ENCODE peak calls at places on chromosomes 1 and 21, in ten cellular contexts. S is activated naive CD8-positive, alpha-beta T cell treated with anti-CD3 and anti-CD28 coated beads for 36 hours; B is anterior cingulate cortex; F is adrenal gland; T is NCI-H1092; K is T-cell; Q is astrocyte of the cerebellum; W is stimulated activated CD4-positive, alpha-beta T cell treated with anti-CD3 and anti-CD28 coated beads, TNF-alpha, amount 100 ng/mL, for 24 hours; L is EL; P is COR-L47. C is an unnamed sample.

GRCh38 chr1:54377040-54377691 is 29.0 kb downstream of the SSBP3 start:
- DNase-seq in P (no peak), L (peak; percentile 29), T (no peak), Q (no peak), F (peak; percentile 84), W (no peak), S (no peak), K (no peak), B (no peak), C (no peak)

GRCh38 chr21:42321845-42322244 is 6.6 kb upstream of the TFF3 start:
- DNase-seq in L (no peak), P (no peak), W (no peak), B (no peak), K (no peak), F (no peak), Q (no peak), T (no peak), S (no peak), C (no peak)

GRCh38 chr1:151158751-151159251 is 2.4 kb downstream of the TNFAIP8L2 start:
- DNase-seq in T (no peak), F (no peak), W (no peak), S (peak; percentile 28), K (no peak), Q (no peak), B (no peak), P (no peak), L (no peak), C (no peak)

GRCh38 chr1:201423655-201424610 is 2.4 kb upstream of the TNNI1 start:
- DNase-seq in T (no peak), B (no peak), Q (no peak), K (no peak), W (no peak), F (no peak), S (no peak), P (no peak), L (no peak), C (no peak)

GRCh38 chr1:17507916-17508315 is 31.6 kb upstream of the ARHGEF10L start:
- DNase-seq in K (no peak), S (no peak), Q (no peak), T (no peak), B (no peak), P (no peak), W (no peak), L (no peak), F (no peak), C (no peak)

GRCh38 chr1:29122987-29123870 is 474 bp downstream of the TMEM200B start:
- DNase-seq in P (no peak), S (peak; percentile 43), W (no peak), T (no peak), B (no peak), L (peak; percentile 49), Q (no peak), K (no peak), F (peak; percentile 31), C (no peak)

GRCh38 chr1:156476501-156477298 is 23.9 kb downstream of the MEF2D start:
- DNase-seq in L (peak; percentile 81), W (peak; percentile 49), F (no peak), P (no peak), S (peak; percentile 33), K (no peak), T (no peak), B (no peak), Q (peak; percentile 49), C (no peak)

GRCh38 chr1:23122023-23122738 is 46.5 kb downstream of the LUZP1 start:
- DNase-seq in L (peak; percentile 43), W (no peak), F (peak; percentile 36), T (no peak), K (no peak), S (no peak), Q (peak; percentile 50), P (no peak), B (no peak), C (no peak)

GRCh38 chr1:53043271-53043670 is 18.7 kb upstream of the PODN start:
- DNase-seq in B (no peak), P (no peak), W (no peak), Q (no peak), F (no peak), S (no peak), L (peak; percentile 68), T (no peak), K (no peak), C (no peak)

GRCh38 chr1:51214615-51215131 is 21.4 kb upstream of the RNF11 start:
- DNase-seq in P (no peak), L (peak; percentile 81), K (no peak), B (no peak), Q (no peak), W (no peak), S (no peak), T (no peak), F (no peak), C (no peak)

GRCh38 chr1:219876798-219877209 is 51.6 kb downstream of the SLC30A10 start:
- DNase-seq in F (no peak), S (no peak), W (no peak), T (no peak), L (peak; percentile 6), B (no peak), P (no peak), K (no peak), Q (no peak), C (no peak)

GRCh38 chr1:241716915-241717651 is 65.0 kb downstream of the WDR64 start:
- DNase-seq in Q (no peak), W (peak; percentile 6), P (no peak), S (peak; percentile 22), K (no peak), F (no peak), L (peak; percentile 55), T (no peak), B (no peak), C (no peak)

GRCh38 chr21:38637161-38637560 is 138.9 kb upstream of the ERG start:
- DNase-seq in T (no peak), W (no peak), F (no peak), P (no peak), L (no peak), K (no peak), Q (no peak), B (no peak), S (no peak), C (no peak)

GRCh38 chr1:62317021-62317768 is 2.0 kb downstream of the KANK4 start:
- DNase-seq in F (no peak), P (no peak), W (no peak), B (no peak), L (no peak), T (no peak), K (no peak), S (no peak), Q (no peak), C (no peak)

GRCh38 chr1:85297855-85298629 is 21.6 kb upstream of the BCL10 start:
- DNase-seq in K (peak; percentile 43), Q (peak; percentile 99), B (no peak), F (peak; percentile 62), S (peak; percentile 82), P (peak; percentile 80), L (peak; percentile 99), W (peak; percentile 72), T (peak; percentile 41), C (no peak)

GRCh38 chr1:224168859-224169380 is 14.1 kb upstream of the DEGS1 start:
- DNase-seq in K (no peak), L (peak; percentile 77), W (no peak), P (no peak), S (peak; percentile 17), Q (peak; percentile 98), F (peak; percentile 16), B (no peak), T (no peak), C (no peak)

GRCh38 chr1:9115656-9116205 is 13.2 kb downstream of the GPR157 start:
- DNase-seq in F (no peak), L (peak; percentile 14), Q (no peak), T (no peak), S (no peak), W (no peak), K (no peak), B (no peak), P (no peak), C (no peak)

GRCh38 chr1:14836426-14837140 is 238.1 kb downstream of the KAZN start:
- DNase-seq in K (no peak), B (no peak), L (no peak), W (no peak), F (no peak), S (no peak), T (no peak), Q (no peak), P (no peak), C (no peak)

GRCh38 chr1:45998218-45998617 is 134.2 kb downstream of the PIK3R3 start:
- DNase-seq in W (no peak), S (no peak), B (no peak), F (no peak), Q (no peak), P (no peak), L (no peak), T (no peak), K (no peak), C (no peak)

GRCh38 chr1:116569776-116570357 is 959 bp downstream of the CD58 start:
- DNase-seq in P (no peak), Q (no peak), B (no peak), L (no peak), K (peak; percentile 21), F (peak; percentile 69), S (no peak), W (peak; percentile 37), T (no peak), C (peak; percentile 16)

GRCh38 chr1:81550753-81551152 is 250.0 kb upstream of the ADGRL2 start:
- DNase-seq in P (no peak), T (no peak), K (no peak), B (no peak), S (no peak), F (no peak), Q (no peak), L (no peak), W (no peak), C (no peak)

GRCh38 chr1:32426489-32427255 is 32.4 kb upstream of the BSDC1 start:
- DNase-seq in P (no peak), W (no peak), K (no peak), T (peak; percentile 75), F (peak; percentile 10), B (no peak), S (no peak), L (peak; percentile 30), Q (no peak), C (no peak)